ENCODE peak calls at places on chromosomes 3 and 15, in nine cellular contexts. J is natural killer cell; C is GM20000; B is AG09319; I is cardiac muscle cell; P is activated CD8-positive, alpha-beta memory T cell treated with anti-CD3 and anti-CD28 coated beads, Interleukin-2, amount 50 U/mL, for 4 hours; R is hippocampal formation; A is activated effector memory CD4-positive, alpha-beta T cell treated with Interleukin-2 at 50 U/mL for 16 hours; Q is pulmonary artery endothelial cell. N is an unnamed sample.

GRCh38 chr15:91908401-91908800 is 54.9 kb downstream of the SLCO3A1 start:
- DNase-seq in J (no peak), C (no peak), B (no peak), I (peak), P (no peak), R (no peak), A (no peak), Q (no peak), N (no peak)

GRCh38 chr3:169695051-169695450 is 31.5 kb upstream of the MECOM start:
- DNase-seq in J (no peak), C (no peak), B (no peak), I (peak), P (no peak), R (no peak), A (no peak), Q (no peak), N (no peak)

GRCh38 chr3:177499779-177500423 is 302.6 kb upstream of the TBL1XR1 start:
- DNase-seq in J (no peak), C (no peak), B (no peak), I (no peak), P (no peak), R (no peak), A (no peak), Q (no peak), N (no peak)

GRCh38 chr3:37862219-37862711 is 585 bp downstream of the CTDSPL start:
- DNase-seq in J (no peak), C (peak), B (no peak), I (peak), P (peak), R (no peak), A (no peak), Q (no peak), N (no peak)

GRCh38 chr3:159018341-159018740 is 216.5 kb downstream of the MFSD1 start:
- DNase-seq in J (no peak), C (no peak), B (no peak), I (no peak), P (no peak), R (no peak), A (no peak), Q (no peak), N (no peak)

GRCh38 chr3:186219211-186219638 is 110.3 kb upstream of the ETV5 start:
- DNase-seq in J (no peak), C (no peak), B (no peak), I (no peak), P (no peak), R (no peak), A (no peak), Q (no peak), N (no peak)

GRCh38 chr3:185822221-185822956 is 2.5 kb downstream of the IGF2BP2 start:
- DNase-seq in J (no peak), C (no peak), B (no peak), I (peak), P (no peak), R (no peak), A (no peak), Q (no peak), N (no peak)

GRCh38 chr15:25905140-25905539 is 42.0 kb upstream of the ATP10A start:
- DNase-seq in J (no peak), C (no peak), B (peak), I (peak), P (no peak), R (no peak), A (no peak), Q (no peak), N (no peak)

GRCh38 chr3:99867594-99868437 is 50.2 kb downstream of the CMSS1 start:
- DNase-seq in J (no peak), C (no peak), B (no peak), I (no peak), P (no peak), R (no peak), A (no peak), Q (no peak), N (no peak)

GRCh38 chr3:119296723-119297122 is 2.5 kb downstream of the ARHGAP31 start:
- DNase-seq in J (no peak), C (no peak), B (no peak), I (no peak), P (no peak), R (no peak), A (no peak), Q (no peak), N (no peak)

GRCh38 chr3:110015231-110015963 is 678.1 kb upstream of the DPPA4 start:
- DNase-seq in J (no peak), C (no peak), B (no peak), I (no peak), P (no peak), R (no peak), A (no peak), Q (no peak), N (no peak)

GRCh38 chr3:45915518-45916231 is 27.6 kb upstream of the CXCR6 start:
- DNase-seq in J (peak), C (peak), B (peak), I (peak), P (peak), R (no peak), A (peak), Q (no peak), N (peak)

GRCh38 chr3:124887177-124887995 is at the start of gene ITGB5:
- DNase-seq in J (peak), C (peak), B (peak), I (peak), P (peak), R (peak), A (no peak), Q (no peak), N (peak)

GRCh38 chr3:53525765-53526761 is 31.7 kb downstream of the CACNA1D start:
- DNase-seq in J (no peak), C (no peak), B (no peak), I (peak), P (no peak), R (no peak), A (no peak), Q (no peak), N (no peak)

GRCh38 chr15:56969265-56969895 is 50.9 kb downstream of the TCF12 start:
- DNase-seq in J (no peak), C (no peak), B (no peak), I (no peak), P (no peak), R (no peak), A (no peak), Q (no peak), N (no peak)

GRCh38 chr3:159032311-159032710 is 230.5 kb downstream of the MFSD1 start:
- DNase-seq in J (no peak), C (no peak), B (no peak), I (no peak), P (no peak), R (no peak), A (no peak), Q (no peak), N (no peak)

GRCh38 chr15:78365931-78366330 is 25.8 kb downstream of the CRABP1 start:
- DNase-seq in J (no peak), C (no peak), B (no peak), I (peak), P (no peak), R (no peak), A (no peak), Q (no peak), N (no peak)

GRCh38 chr3:54939591-54940300 is 11.9 kb upstream of the LRTM1 start:
- DNase-seq in J (no peak), C (no peak), B (no peak), I (no peak), P (no peak), R (no peak), A (no peak), Q (no peak), N (no peak)

GRCh38 chr15:39344662-39345141 is 236.2 kb upstream of the THBS1 start:
- DNase-seq in J (no peak), C (no peak), B (no peak), I (no peak), P (no peak), R (no peak), A (no peak), Q (no peak), N (no peak)

GRCh38 chr3:119675188-119675874 is 1.9 kb downstream of the COX17 start:
- DNase-seq in J (no peak), C (no peak), B (no peak), I (no peak), P (no peak), R (no peak), A (no peak), Q (no peak), N (no peak)

GRCh38 chr3:194395767-194396527 is 3.1 kb downstream of the GP5 start:
- DNase-seq in J (no peak), C (peak), B (peak), I (peak), P (peak), R (no peak), A (peak), Q (no peak), N (no peak)

N was measured in Peyer's patch.